ENCODE peak calls at places on chromosomes 1 and 21, in four cellular contexts. One of them, this sample, is unnamed.

GRCh38 chr1:69376408-69376807 is 191.3 kb upstream of the LRRC7 start:
- DNase-seq in lower lobe of right lung: no peak
- DNase-seq in left ventricle myocardium inferior: no peak
- DNase-seq in cardiac muscle cell: no peak
- DNase-seq in this sample: no peak

GRCh38 chr1:8864713-8865397 is 13.6 kb downstream of the ENO1 start:
- DNase-seq in lower lobe of right lung: no peak
- DNase-seq in left ventricle myocardium inferior: no peak
- DNase-seq in cardiac muscle cell: no peak
- DNase-seq in this sample: no peak

GRCh38 chr1:6294868-6295556 is 34.1 kb upstream of the GPR153 start:
- DNase-seq in lower lobe of right lung: no peak
- DNase-seq in left ventricle myocardium inferior: no peak
- DNase-seq in cardiac muscle cell: no peak
- DNase-seq in this sample: no peak

GRCh38 chr1:228219245-228219961 is 11.6 kb downstream of the OBSCN start:
- DNase-seq in lower lobe of right lung: no peak
- DNase-seq in left ventricle myocardium inferior: no peak
- DNase-seq in cardiac muscle cell: no peak
- DNase-seq in this sample: no peak

GRCh38 chr1:245856944-245857531 is 650.0 kb downstream of the SMYD3 start:
- DNase-seq in lower lobe of right lung: no peak
- DNase-seq in left ventricle myocardium inferior: no peak
- DNase-seq in cardiac muscle cell: no peak
- DNase-seq in this sample: no peak

GRCh38 chr21:32096411-32096810 is 182.4 kb downstream of the MIS18A start:
- DNase-seq in lower lobe of right lung: no peak
- DNase-seq in left ventricle myocardium inferior: no peak
- DNase-seq in cardiac muscle cell: peak; percentile 49
- DNase-seq in this sample: peak; percentile 25

GRCh38 chr1:242477944-242478343 is 46.6 kb downstream of the PLD5 start:
- DNase-seq in lower lobe of right lung: no peak
- DNase-seq in left ventricle myocardium inferior: no peak
- DNase-seq in cardiac muscle cell: peak; percentile 75
- DNase-seq in this sample: no peak

GRCh38 chr1:6248798-6249731 is 5.1 kb downstream of the HES3 start:
- DNase-seq in lower lobe of right lung: no peak
- DNase-seq in left ventricle myocardium inferior: peak; percentile 45
- DNase-seq in cardiac muscle cell: peak; percentile 42
- DNase-seq in this sample: peak; percentile 68

GRCh38 chr1:193031431-193031830 is 27.7 kb downstream of the UCHL5 start:
- DNase-seq in lower lobe of right lung: no peak
- DNase-seq in left ventricle myocardium inferior: no peak
- DNase-seq in cardiac muscle cell: no peak
- DNase-seq in this sample: no peak

GRCh38 chr1:26593385-26593784 is 63.8 kb downstream of the RPS6KA1 start:
- DNase-seq in lower lobe of right lung: no peak
- DNase-seq in left ventricle myocardium inferior: no peak
- DNase-seq in cardiac muscle cell: no peak
- DNase-seq in this sample: no peak

GRCh38 chr1:153341431-153341934 is 7.2 kb downstream of the PGLYRP4 start:
- DNase-seq in lower lobe of right lung: no peak
- DNase-seq in left ventricle myocardium inferior: no peak
- DNase-seq in cardiac muscle cell: no peak
- DNase-seq in this sample: no peak

GRCh38 chr1:87358219-87358618 is 29.5 kb downstream of the LMO4 start:
- DNase-seq in lower lobe of right lung: no peak
- DNase-seq in left ventricle myocardium inferior: no peak
- DNase-seq in cardiac muscle cell: no peak
- DNase-seq in this sample: no peak

GRCh38 chr1:113747376-113747775 is 11.9 kb downstream of the PHTF1 start:
- DNase-seq in lower lobe of right lung: no peak
- DNase-seq in left ventricle myocardium inferior: no peak
- DNase-seq in cardiac muscle cell: no peak
- DNase-seq in this sample: no peak

GRCh38 chr1:165841582-165842362 is 14.4 kb downstream of the UCK2 start:
- DNase-seq in lower lobe of right lung: no peak
- DNase-seq in left ventricle myocardium inferior: no peak
- DNase-seq in cardiac muscle cell: no peak
- DNase-seq in this sample: no peak

GRCh38 chr1:240941706-240942370 is 329.9 kb upstream of the GREM2 start:
- DNase-seq in lower lobe of right lung: no peak
- DNase-seq in left ventricle myocardium inferior: no peak
- DNase-seq in cardiac muscle cell: no peak
- DNase-seq in this sample: no peak

GRCh38 chr1:210711825-210712224 is 383.1 kb downstream of the HHAT start:
- DNase-seq in lower lobe of right lung: no peak
- DNase-seq in left ventricle myocardium inferior: no peak
- DNase-seq in cardiac muscle cell: peak; percentile 35
- DNase-seq in this sample: no peak

GRCh38 chr1:243525085-243525487 is 269.2 kb downstream of the SDCCAG8 start:
- DNase-seq in lower lobe of right lung: no peak
- DNase-seq in left ventricle myocardium inferior: no peak
- DNase-seq in cardiac muscle cell: no peak
- DNase-seq in this sample: no peak

GRCh38 chr21:43654806-43655489 is 4.3 kb downstream of the HSF2BP start:
- DNase-seq in lower lobe of right lung: no peak
- DNase-seq in left ventricle myocardium inferior: no peak
- DNase-seq in cardiac muscle cell: no peak
- DNase-seq in this sample: no peak

GRCh38 chr1:67431869-67432578 is 1.8 kb upstream of the SERBP1 start:
- DNase-seq in lower lobe of right lung: no peak
- DNase-seq in left ventricle myocardium inferior: no peak
- DNase-seq in cardiac muscle cell: no peak
- DNase-seq in this sample: no peak

GRCh38 chr1:111754964-111755320 is 759 bp upstream of the DDX20 start:
- DNase-seq in lower lobe of right lung: no peak
- DNase-seq in left ventricle myocardium inferior: no peak
- DNase-seq in cardiac muscle cell: peak; percentile 52
- DNase-seq in this sample: peak; percentile 61

GRCh38 chr1:223109581-223110026 is 33.4 kb downstream of the TLR5 start:
- DNase-seq in lower lobe of right lung: no peak
- DNase-seq in left ventricle myocardium inferior: no peak
- DNase-seq in cardiac muscle cell: no peak
- DNase-seq in this sample: no peak

GRCh38 chr1:168092151-168092550 is 44.6 kb downstream of the GPR161 start:
- DNase-seq in lower lobe of right lung: no peak
- DNase-seq in left ventricle myocardium inferior: no peak
- DNase-seq in cardiac muscle cell: no peak
- DNase-seq in this sample: no peak

GRCh38 chr21:46639489-46640386 is 4.3 kb downstream of the PRMT2 start:
- DNase-seq in lower lobe of right lung: no peak
- DNase-seq in left ventricle myocardium inferior: no peak
- DNase-seq in cardiac muscle cell: no peak
- DNase-seq in this sample: no peak

GRCh38 chr1:151371340-151371739 is 1.2 kb downstream of the SELENBP1 start:
- DNase-seq in lower lobe of right lung: peak; percentile 87
- DNase-seq in left ventricle myocardium inferior: peak; percentile 66
- DNase-seq in cardiac muscle cell: no peak
- DNase-seq in this sample: no peak

GRCh38 chr1:41023279-41023990 is 1.9 kb upstream of the SLFNL1 start:
- DNase-seq in lower lobe of right lung: no peak
- DNase-seq in left ventricle myocardium inferior: no peak
- DNase-seq in cardiac muscle cell: no peak
- DNase-seq in this sample: no peak

GRCh38 chr1:151992345-151993083 is 1.1 kb downstream of the S100A10 start:
- DNase-seq in lower lobe of right lung: peak; percentile 92
- DNase-seq in left ventricle myocardium inferior: peak; percentile 81
- DNase-seq in cardiac muscle cell: no peak
- DNase-seq in this sample: peak; percentile 32

DNA sequence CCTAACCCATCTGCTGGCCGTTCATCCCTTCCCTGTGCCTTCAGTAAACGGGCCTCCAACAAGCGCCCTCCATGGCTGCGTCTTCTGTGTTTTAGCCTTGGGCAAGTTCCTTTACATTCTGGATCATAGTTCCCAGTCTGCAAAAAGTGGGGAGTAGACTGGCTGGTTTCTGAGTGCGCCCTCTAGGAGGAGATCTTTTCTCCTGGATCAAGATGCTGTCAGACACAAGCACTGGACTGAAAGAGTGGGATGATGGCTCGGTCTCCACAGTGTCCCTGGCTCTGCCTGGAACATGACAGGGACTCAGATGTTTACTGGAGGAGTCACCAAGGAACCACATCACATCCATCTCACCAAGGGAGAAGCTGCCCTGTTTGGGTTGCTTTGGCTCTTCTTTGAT is 88.8 kb downstream of the PRDM2 start:
- DNase-seq in lower lobe of right lung: no peak
- DNase-seq in left ventricle myocardium inferior: no peak
- DNase-seq in cardiac muscle cell: no peak
- DNase-seq in this sample: no peak
- TF ChIP-seq CTCF in lower lobe of right lung: no peak
- TF ChIP-seq CTCF in left ventricle myocardium inferior: no peak
- TF ChIP-seq CTCF in cardiac muscle cell: no peak
- TF ChIP-seq CTCF in this sample: no peak

GRCh38 chr1:91883470-91883869 is 2.5 kb downstream of the TGFBR3 start:
- DNase-seq in lower lobe of right lung: no peak
- DNase-seq in left ventricle myocardium inferior: no peak
- DNase-seq in cardiac muscle cell: peak; percentile 23
- DNase-seq in this sample: no peak
- TF ChIP-seq CTCF in lower lobe of right lung: peak; percentile 41
- TF ChIP-seq CTCF in left ventricle myocardium inferior: peak; percentile 55
- TF ChIP-seq CTCF in cardiac muscle cell: peak; percentile 54
- TF ChIP-seq CTCF in this sample: no peak

GRCh38 chr1:14138627-14139026 is 438.6 kb downstream of the PRDM2 start:
- DNase-seq in lower lobe of right lung: no peak
- DNase-seq in left ventricle myocardium inferior: no peak
- DNase-seq in cardiac muscle cell: no peak
- DNase-seq in this sample: no peak
- TF ChIP-seq CTCF in lower lobe of right lung: no peak
- TF ChIP-seq CTCF in left ventricle myocardium inferior: peak; percentile 11
- TF ChIP-seq CTCF in cardiac muscle cell: no peak
- TF ChIP-seq CTCF in this sample: no peak

GRCh38 chr1:30919025-30919881 is 10.7 kb upstream of the SDC3 start:
- DNase-seq in lower lobe of right lung: no peak
- DNase-seq in left ventricle myocardium inferior: no peak
- DNase-seq in cardiac muscle cell: peak; percentile 26
- DNase-seq in this sample: no peak
- TF ChIP-seq CTCF in lower lobe of right lung: no peak
- TF ChIP-seq CTCF in left ventricle myocardium inferior: no peak
- TF ChIP-seq CTCF in cardiac muscle cell: no peak
- TF ChIP-seq CTCF in this sample: no peak

GRCh38 chr1:89622895-89623294 is 10.0 kb upstream of the LRRC8C start:
- DNase-seq in lower lobe of right lung: no peak
- DNase-seq in left ventricle myocardium inferior: no peak
- DNase-seq in cardiac muscle cell: no peak
- DNase-seq in this sample: no peak
- TF ChIP-seq CTCF in lower lobe of right lung: no peak
- TF ChIP-seq CTCF in left ventricle myocardium inferior: no peak
- TF ChIP-seq CTCF in cardiac muscle cell: peak; percentile 37
- TF ChIP-seq CTCF in this sample: no peak

DNA sequence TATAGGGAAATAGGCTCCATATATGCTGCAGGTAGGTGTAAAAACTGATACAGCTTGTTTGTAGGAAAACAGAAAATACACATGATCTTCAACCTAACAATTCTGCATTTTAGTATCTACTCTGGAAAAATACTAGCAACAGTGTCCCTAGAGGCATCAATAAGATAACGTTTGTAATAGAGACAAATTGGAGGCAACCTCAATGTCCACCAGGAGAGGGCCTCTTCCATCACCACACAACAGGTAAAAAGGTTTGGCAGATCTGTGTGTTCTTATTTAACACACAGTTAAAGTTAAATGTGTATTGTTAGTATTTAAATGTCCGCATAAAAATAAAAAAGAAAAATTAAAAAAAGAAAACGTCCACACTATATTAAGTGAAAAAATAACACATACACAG is 5.4 kb downstream of the EIF2D start:
- DNase-seq in lower lobe of right lung: no peak
- DNase-seq in left ventricle myocardium inferior: no peak
- DNase-seq in cardiac muscle cell: no peak
- DNase-seq in this sample: no peak
- TF ChIP-seq CTCF in lower lobe of right lung: no peak
- TF ChIP-seq CTCF in left ventricle myocardium inferior: peak; percentile 24
- TF ChIP-seq CTCF in cardiac muscle cell: peak; percentile 39
- TF ChIP-seq CTCF in this sample: peak; percentile 55

GRCh38 chr1:145960468-145961108 is 2.8 kb upstream of the LIX1L start:
- DNase-seq in lower lobe of right lung: peak; percentile 83
- DNase-seq in left ventricle myocardium inferior: peak; percentile 85
- DNase-seq in cardiac muscle cell: peak; percentile 91
- DNase-seq in this sample: peak; percentile 89
- TF ChIP-seq CTCF in lower lobe of right lung: peak; percentile 31
- TF ChIP-seq CTCF in left ventricle myocardium inferior: peak; percentile 42
- TF ChIP-seq CTCF in cardiac muscle cell: no peak
- TF ChIP-seq CTCF in this sample: peak; percentile 3